ENCODE peak calls at places on chromosomes 2 and 18, in eight cellular contexts. I is heart right ventricle, A is gastrocnemius medialis, W is osteoblast, L is SK-N-SH, O is hepatocyte, Q is neural progenitor cell, T is ovary. N is an unnamed sample. For H3K4me1, the result is how much of the 10 kb centered on the place peaks cover.

GRCh38 chr18:42341423-42341822 is 386.4 kb downstream of the PIK3C3 start:
- DNase-seq in T (no peak), Q (no peak), O (no peak), A (no peak), W (no peak), I (no peak), L (no peak), N (no peak)

GRCh38 chr18:58998421-58999203 is 133.9 kb downstream of the ZNF532 start:
- DNase-seq in W (peak), T (peak), O (no peak), L (no peak), A (peak), Q (no peak), I (peak), N (peak)

GRCh38 chr2:32284321-32284720 is 6.6 kb downstream of the YIPF4 start:
- DNase-seq in L (no peak), I (no peak), T (no peak), O (no peak), W (no peak), A (no peak), Q (no peak), N (no peak)

GRCh38 chr2:132037527-132038178 is 124.1 kb downstream of the ANKRD30BL start:
- DNase-seq in Q (peak), W (peak), I (no peak), L (peak), T (no peak), A (no peak), O (peak), N (no peak)

GRCh38 chr18:830315-830901 is 18.4 kb upstream of the YES1 start:
- DNase-seq in O (no peak), W (peak), I (peak), A (no peak), T (no peak), Q (peak), L (no peak), N (no peak)

GRCh38 chr2:48940606-48941005 is 185.1 kb upstream of the LHCGR start:
- DNase-seq in T (no peak), O (peak), L (peak), Q (no peak), A (no peak), W (peak), I (no peak), N (no peak)

GRCh38 chr2:263022-263738 is 652 bp downstream of the SH3YL1 start:
- DNase-seq in T (peak), W (no peak), I (no peak), Q (no peak), L (no peak), O (peak), A (no peak), N (no peak)

GRCh38 chr2:118119158-118119715 is 31.0 kb downstream of the INSIG2 start:
- DNase-seq in L (no peak), A (no peak), Q (no peak), W (no peak), I (no peak), O (no peak), T (no peak), N (peak)

GRCh38 chr2:224612581-224612980 is 27.4 kb upstream of the CUL3 start:
- DNase-seq in I (no peak), L (no peak), A (no peak), W (no peak), T (no peak), O (no peak), Q (no peak), N (no peak)

GRCh38 chr2:45276914-45277313 is 267.7 kb upstream of the SIX2 start:
- DNase-seq in T (no peak), O (no peak), A (no peak), W (peak), Q (no peak), I (no peak), L (no peak), N (no peak)

GRCh38 chr2:32711219-32711618 is 83.4 kb downstream of the TTC27 start:
- DNase-seq in L (no peak), I (peak), Q (no peak), W (peak), A (no peak), T (no peak), O (no peak), N (no peak)

GRCh38 chr2:156459720-156460119 is 23.5 kb downstream of the GPD2 start:
- DNase-seq in O (no peak), I (peak), Q (no peak), T (no peak), L (no peak), A (no peak), W (no peak), N (peak)
- H3K4me1 ChIP-seq in O (under half), I (under half), Q (under half), T (under half), L (under half), A (under half), W (under half), N (under half)

GRCh38 chr2:15693382-15693781 is 101.7 kb downstream of the DDX1 start:
- DNase-seq in L (no peak), A (no peak), Q (no peak), I (no peak), O (no peak), W (no peak), T (no peak), N (no peak)
- TF ChIP-seq CTCF in L (no peak), A (no peak), Q (no peak), I (no peak), O (no peak), W (no peak), T (no peak), N (no peak)

DNA sequence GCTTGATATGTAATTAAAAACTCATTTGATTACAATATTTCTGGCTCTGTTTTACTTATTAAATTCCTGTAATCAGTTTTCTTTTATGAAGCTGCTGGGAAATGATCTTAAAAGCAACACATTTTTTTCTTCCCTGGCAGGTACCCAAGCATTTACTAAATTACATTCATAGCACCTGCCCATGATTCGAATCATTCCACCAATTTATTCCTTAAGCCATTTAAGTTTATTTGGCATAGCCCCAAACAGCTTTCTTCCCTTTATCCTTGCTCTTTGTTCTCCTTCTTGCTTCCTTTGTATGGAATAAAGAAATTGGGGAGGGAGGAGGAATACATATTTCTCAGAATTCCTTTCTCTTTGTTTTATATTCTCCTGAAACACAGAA is 241.3 kb downstream of the AGPS start:
- DNase-seq in W (no peak), T (no peak), L (no peak), O (no peak), I (peak), A (no peak), Q (no peak), N (no peak)
- H3K4me3 ChIP-seq in W (peak), T (peak), L (no peak), O (no peak), I (peak), A (peak), Q (peak), N (no peak)

GRCh38 chr2:40144022-40144421 is 307.9 kb downstream of the SLC8A1 start:
- DNase-seq in Q (no peak), W (no peak), T (no peak), I (no peak), A (no peak), O (no peak), L (no peak), N (no peak)

GRCh38 chr2:40138327-40138726 is 313.6 kb downstream of the SLC8A1 start:
- DNase-seq in W (no peak), T (no peak), L (no peak), O (no peak), Q (no peak), A (no peak), I (no peak), N (no peak)
- H3K4me1 ChIP-seq in W (under half), T (under half), L (under half), O (under half), Q (under half), A (under half), I (under half), N (under half)

DNA sequence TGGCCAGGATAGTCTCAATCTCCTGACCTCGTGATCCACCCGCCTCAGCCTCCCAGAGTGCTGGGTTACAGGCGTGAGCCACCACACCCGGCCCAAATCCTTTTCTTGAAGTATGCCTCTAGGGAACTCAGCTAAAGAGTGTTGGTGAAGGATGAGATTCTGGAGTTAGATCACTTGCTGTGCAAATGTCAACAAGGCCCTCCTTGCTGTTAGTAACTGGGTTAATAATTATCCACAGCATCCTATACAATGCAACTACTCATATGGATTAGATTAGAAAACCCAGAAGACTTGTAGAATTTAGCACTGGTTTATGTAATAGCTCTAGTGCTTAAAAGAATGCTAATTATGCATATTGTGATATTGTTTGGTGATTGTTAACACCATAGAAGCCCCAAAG is 310.8 kb upstream of the TFPI start:
- DNase-seq in L (no peak), W (no peak), T (no peak), O (no peak), A (no peak), I (no peak), Q (no peak), N (no peak)
- TF ChIP-seq CTCF in L (no peak), W (no peak), T (no peak), O (no peak), A (no peak), I (no peak), Q (no peak), N (no peak)

DNA sequence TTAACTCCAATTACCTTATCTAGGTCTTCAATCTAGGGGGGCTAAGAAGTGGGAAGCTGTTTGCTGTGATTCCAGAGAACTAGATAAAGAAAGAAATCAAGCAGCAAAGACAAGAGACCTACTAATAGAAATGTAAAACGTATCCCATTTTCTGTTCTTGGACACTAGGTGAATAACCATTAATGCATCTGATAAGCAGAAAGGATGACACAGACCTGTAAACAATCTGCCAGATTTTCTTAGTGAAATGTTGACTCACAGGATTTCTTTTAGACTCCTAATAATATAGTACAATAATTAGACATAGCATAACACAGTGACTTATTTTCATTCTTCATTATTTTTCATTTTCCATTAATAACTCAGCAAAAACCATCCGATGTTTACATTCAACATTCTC is 1.3 kb downstream of the WDR35 start:
- DNase-seq in O (no peak), W (no peak), T (no peak), Q (no peak), A (no peak), I (no peak), L (no peak), N (no peak)
- H3K4me3 ChIP-seq in O (no peak), W (peak), T (peak), Q (peak), A (peak), I (peak), L (peak), N (no peak)

GRCh38 chr2:10382313-10383061 is 65.6 kb downstream of the ODC1 start:
- DNase-seq in I (no peak), W (no peak), L (no peak), A (no peak), T (no peak), O (no peak), Q (peak), N (peak)
- H3K4me1 ChIP-seq in I (half or more), W (under half), L (half or more), A (under half), T (under half), O (under half), Q (under half), N (half or more)

DNA sequence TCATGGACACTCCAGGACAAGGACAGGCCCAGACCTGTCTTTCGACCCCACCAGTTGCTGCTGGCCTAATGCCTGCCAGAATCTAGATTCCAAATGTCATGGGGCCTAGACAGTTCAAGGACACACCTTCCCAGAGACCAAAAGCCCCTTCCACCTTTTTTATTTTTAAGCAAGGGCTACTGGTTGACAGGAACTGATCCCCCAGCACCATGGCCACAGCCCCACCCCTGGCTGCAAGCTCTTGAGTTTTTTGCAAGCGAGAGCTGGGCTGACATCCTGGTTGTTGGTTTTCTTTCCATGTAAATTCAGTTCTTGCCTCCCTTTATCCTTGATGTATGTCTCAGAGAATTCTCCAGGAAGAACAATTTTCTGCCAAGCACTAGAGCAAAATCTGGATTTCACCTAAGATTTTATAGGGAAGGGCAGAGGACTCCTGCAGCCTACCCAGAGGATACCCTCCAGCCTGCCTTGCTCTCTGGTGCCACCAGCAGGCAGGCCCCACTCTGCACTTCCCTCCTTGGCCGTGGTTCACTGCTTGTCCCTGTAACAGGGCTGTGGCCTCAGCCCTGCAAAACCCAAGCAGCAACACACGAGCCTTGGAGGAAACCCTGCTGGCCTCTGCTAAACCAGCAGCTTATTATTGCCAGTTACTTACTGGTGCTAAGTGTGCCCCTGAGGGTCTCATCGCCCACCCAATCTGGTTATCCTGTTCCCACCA is 97.7 kb downstream of the TWIST2 start:
- DNase-seq in T (peak), Q (peak), W (peak), L (no peak), A (no peak), O (peak), I (peak), N (peak)
- TF ChIP-seq CTCF in T (peak), Q (peak), W (peak), L (peak), A (no peak), O (peak), I (peak), N (peak)

GRCh38 chr2:78029392-78029995 is 507.3 kb upstream of the LRRTM4 start:
- DNase-seq in I (no peak), Q (no peak), W (no peak), O (no peak), T (no peak), L (no peak), A (no peak), N (no peak)
- H3K4me3 ChIP-seq in I (no peak), Q (no peak), W (no peak), O (no peak), T (no peak), L (no peak), A (no peak), N (no peak)

GRCh38 chr18:66601649-66602048 is 2.2 kb downstream of the CDH19 start:
- DNase-seq in A (no peak), W (no peak), T (no peak), L (no peak), Q (no peak), O (no peak), I (no peak), N (no peak)
- H3K4me1 ChIP-seq in A (under half), W (under half), T (under half), L (under half), Q (under half), O (under half), I (under half), N (under half)

N was measured in lung.